ENCODE peak calls at places on chromosome 1, in ten cellular contexts. E, F, Q, D, T, N, G, U, M and P are unnamed samples.

GRCh38 chr1:24191860-24192259 is 4.8 kb upstream of the IFNLR1 start:
- DNase-seq in D (no peak), M (no peak), F (no peak), U (no peak), N (peak), Q (peak), T (peak), G (no peak), E (no peak), P (no peak)

GRCh38 chr1:226076378-226076777 is 13.9 kb downstream of the H3-3A start:
- DNase-seq in D (no peak), G (no peak), U (no peak), T (no peak), M (no peak), Q (no peak), N (no peak), E (no peak), F (no peak), P (no peak)

GRCh38 chr1:233721003-233721595 is 107.2 kb downstream of the KCNK1 start:
- DNase-seq in T (no peak), U (no peak), G (no peak), F (no peak), M (no peak), N (no peak), D (peak), E (no peak), Q (no peak), P (no peak)

GRCh38 chr1:29221296-29221695 is 9.4 kb downstream of the MECR start:
- DNase-seq in G (no peak), M (no peak), E (no peak), Q (no peak), N (no peak), F (no peak), U (no peak), D (no peak), T (no peak), P (no peak)

GRCh38 chr1:175708787-175709186 is 34.6 kb downstream of the TNR start:
- DNase-seq in D (peak), M (no peak), G (no peak), E (no peak), U (no peak), T (no peak), Q (no peak), F (no peak), N (no peak), P (no peak)

GRCh38 chr1:201171063-201172036 is 17.1 kb upstream of the TMEM9 start:
- DNase-seq in D (peak), Q (peak), U (peak), E (peak), F (peak), T (peak), G (peak), M (no peak), N (peak), P (peak)

GRCh38 chr1:88061106-88061829 is 622.8 kb upstream of the PKN2 start:
- DNase-seq in U (peak), F (no peak), T (peak), E (no peak), G (no peak), M (peak), D (peak), N (peak), Q (no peak), P (no peak)

GRCh38 chr1:148166558-148167492 is 14.7 kb upstream of the NBPF11 start:
- DNase-seq in Q (no peak), G (no peak), T (no peak), U (no peak), M (peak), E (no peak), N (no peak), F (no peak), D (no peak), P (no peak)

GRCh38 chr1:53134961-53135734 is 7.3 kb downstream of the SLC1A7 start:
- DNase-seq in G (no peak), F (no peak), D (peak), Q (no peak), M (no peak), N (peak), T (no peak), U (no peak), E (no peak), P (no peak)